ENCODE peak calls at places on chromosomes 13 and 19, in eight cellular contexts. Y is CD8-positive, alpha-beta memory T cell; U is IMR-90; H is endodermal cell; Q is BE2C; P is psoas muscle; F is effector memory CD4-positive, alpha-beta T cell; X is ascending aorta. J is an unnamed sample.

GRCh38 chr19:1392939-1393530 is 8.3 kb downstream of the GAMT start:
- DNase-seq in U (no peak), H (no peak), P (no peak), F (no peak), X (no peak), Q (no peak), Y (no peak), J (no peak)

GRCh38 chr13:102550507-102550906 is 46.3 kb upstream of the TPP2 start:
- DNase-seq in F (no peak), P (no peak), X (no peak), H (peak; percentile 59), U (no peak), Q (no peak), Y (no peak), J (peak; percentile 13)

GRCh38 chr19:49224856-49225255 is 67.3 kb downstream of the TRPM4 start:
- DNase-seq in P (peak; percentile 37), U (peak; percentile 57), H (peak; percentile 89), Q (peak; percentile 83), F (no peak), Y (no peak), X (no peak), J (peak; percentile 70)

GRCh38 chr19:50203281-50204080 is at the start of gene MYH14:
- DNase-seq in F (no peak), Q (peak; percentile 52), H (peak; percentile 98), P (peak; percentile 91), U (no peak), X (peak; percentile 93), Y (no peak), J (peak; percentile 99)

GRCh38 chr19:13781547-13781946 is 7.3 kb downstream of the C19orf53 start:
- DNase-seq in X (peak; percentile 96), U (peak; percentile 81), F (no peak), Y (no peak), P (peak; percentile 78), Q (peak; percentile 75), H (peak; percentile 87), J (peak; percentile 93)

GRCh38 chr13:44874886-44875630 is 114.2 kb downstream of the NUFIP1 start:
- DNase-seq in X (peak; percentile 37), U (no peak), Q (no peak), H (no peak), P (no peak), F (no peak), Y (no peak), J (no peak)

GRCh38 chr19:29805026-29805925 is 6.5 kb upstream of the CCNE1 start:
- DNase-seq in U (peak; percentile 10), F (no peak), H (no peak), Q (no peak), Y (no peak), X (no peak), P (peak; percentile 23), J (no peak)

GRCh38 chr13:73547239-73547638 is 488.4 kb downstream of the KLF5 start:
- DNase-seq in U (no peak), Y (no peak), F (no peak), Q (no peak), P (no peak), H (no peak), X (no peak), J (no peak)

GRCh38 chr13:75417647-75418046 is 64.3 kb downstream of the TBC1D4 start:
- DNase-seq in P (no peak), H (no peak), Y (no peak), U (no peak), X (no peak), F (no peak), Q (no peak), J (no peak)

GRCh38 chr19:4444765-4445741 is 12.5 kb downstream of the UBXN6 start:
- DNase-seq in Q (no peak), P (peak; percentile 30), U (no peak), F (no peak), H (peak; percentile 65), Y (no peak), X (no peak), J (peak; percentile 61)

GRCh38 chr13:58619396-58620113 is 988.0 kb downstream of the PCDH17 start:
- DNase-seq in F (no peak), U (no peak), H (peak; percentile 51), X (no peak), P (no peak), Q (peak; percentile 68), Y (no peak), J (no peak)

GRCh38 chr13:24281188-24282008 is 28.0 kb upstream of the C1QTNF9 start:
- DNase-seq in X (no peak), Y (no peak), U (no peak), P (no peak), Q (no peak), H (peak; percentile 31), F (no peak), J (no peak)

GRCh38 chr19:3692141-3693029 is 7.9 kb downstream of the PIP5K1C start:
- DNase-seq in U (no peak), H (peak; percentile 83), X (no peak), Y (peak; percentile 45), Q (no peak), F (peak; percentile 43), P (no peak), J (peak; percentile 93)

GRCh38 chr13:98842858-98843481 is 90.5 kb upstream of the SLC15A1 start:
- DNase-seq in Q (peak; percentile 87), H (peak; percentile 92), Y (peak; percentile 26), X (no peak), F (peak; percentile 26), U (peak; percentile 80), P (peak; percentile 60), J (peak; percentile 57)

GRCh38 chr19:55590621-55591020 is 8.7 kb downstream of the FIZ1 start:
- DNase-seq in H (peak; percentile 68), Y (no peak), P (no peak), X (no peak), U (no peak), F (no peak), Q (no peak), J (peak; percentile 70)

GRCh38 chr13:80116107-80116506 is 224.8 kb downstream of the SPRY2 start:
- DNase-seq in P (no peak), U (peak; percentile 88), Y (no peak), X (no peak), F (no peak), Q (no peak), H (no peak), J (no peak)

GRCh38 chr13:23674795-23675640 is 104.8 kb downstream of the TNFRSF19 start:
- DNase-seq in U (peak; percentile 99), F (no peak), Q (no peak), Y (no peak), P (no peak), H (no peak), X (no peak), J (no peak)

DNA sequence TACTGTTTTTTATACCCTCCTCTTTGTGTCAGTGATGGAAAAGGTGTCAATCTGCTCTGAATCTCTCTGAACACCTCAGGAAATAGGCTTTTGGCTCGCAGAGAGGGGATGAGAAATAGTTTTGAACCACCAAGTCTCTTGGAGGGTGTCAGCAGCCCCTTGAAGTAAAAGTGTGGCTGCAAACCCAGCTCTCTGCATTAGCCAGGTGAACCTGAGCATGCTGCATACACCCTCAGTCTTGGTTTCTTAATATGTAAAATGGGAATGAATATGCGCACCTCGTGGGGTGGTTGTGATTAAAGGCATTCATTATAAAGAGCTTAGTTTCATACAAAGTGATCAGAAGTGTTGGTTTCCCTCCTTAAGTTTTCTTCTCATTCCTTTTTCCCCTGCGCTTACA is 1.4 kb upstream of the DHRS12 start:
- DNase-seq in U (no peak), Y (no peak), F (no peak), P (no peak), X (no peak), Q (no peak), H (no peak), J (no peak)
- H3K4me3 ChIP-seq in U (no peak overlapping the region), Y (peak overlapping the region; percentile 68), F (peak overlapping the region; percentile 61), P (peak overlapping the region; percentile 95), X (peak overlapping the region; percentile 79), Q (no peak overlapping the region), H (peak overlapping the region; percentile 92), J (no peak overlapping the region)

DNA sequence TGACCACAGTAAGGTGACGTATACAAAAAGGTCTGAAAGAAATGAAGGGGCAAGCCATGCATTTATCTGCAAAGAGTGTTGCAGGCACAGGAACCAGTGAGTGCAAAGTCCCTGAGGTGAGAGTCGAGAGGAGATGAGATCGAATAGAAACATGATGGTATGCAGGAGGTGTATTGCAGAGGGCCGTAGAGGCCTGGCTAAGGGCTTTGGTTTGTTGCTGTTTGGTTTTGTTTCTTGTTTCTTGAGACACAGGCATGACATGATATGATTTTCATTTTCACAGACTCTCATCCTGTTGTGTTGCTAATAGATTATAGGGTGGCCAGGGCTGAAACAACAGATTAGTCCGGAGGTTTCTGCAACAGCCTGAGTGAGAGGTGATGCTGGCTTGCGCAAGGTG is 80.4 kb downstream of the HSPH1 start:
- DNase-seq in Y (no peak), X (no peak), P (no peak), H (peak; percentile 10), U (no peak), F (no peak), Q (no peak), J (no peak)
- H3K27me3 ChIP-seq in Y (peaks cover 5% of the 10 kb centered on the region), X (no peaks in the 10 kb centered on the region), P (no peaks in the 10 kb centered on the region), H (no peaks in the 10 kb centered on the region), U (peaks cover 30% of the 10 kb centered on the region), F (no peaks in the 10 kb centered on the region), Q (no peaks in the 10 kb centered on the region), J (no peaks in the 10 kb centered on the region)

DNA sequence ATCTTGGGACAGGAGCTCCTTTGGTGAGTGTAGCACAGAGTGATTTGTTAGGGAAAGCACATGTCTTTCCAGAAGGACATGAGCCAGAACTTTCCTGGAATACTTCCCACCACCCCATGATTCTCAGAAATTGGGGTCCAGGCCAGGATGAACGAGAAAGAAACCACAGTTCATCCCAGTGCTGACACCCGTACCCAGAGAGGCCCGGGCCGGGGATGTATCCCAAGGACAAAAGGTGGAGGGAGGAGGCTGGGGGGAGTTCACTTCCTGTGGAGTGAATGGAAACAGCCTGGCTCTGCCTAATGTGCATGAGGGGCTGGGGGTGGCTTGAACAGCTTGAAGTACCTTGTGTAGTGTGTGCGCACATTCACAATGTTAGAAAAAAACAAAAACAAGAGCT is 47.5 kb downstream of the CDADC1 start:
- DNase-seq in H (no peak), F (no peak), P (no peak), U (no peak), Q (no peak), X (no peak), Y (no peak), J (no peak)
- H3K4me3 ChIP-seq in H (no peak overlapping the region), F (no peak overlapping the region), P (no peak overlapping the region), U (no peak overlapping the region), Q (no peak overlapping the region), X (no peak overlapping the region), Y (no peak overlapping the region), J (no peak overlapping the region)

GRCh38 chr19:17840019-17840418 is 7.8 kb downstream of the JAK3 start:
- DNase-seq in F (no peak), Y (no peak), X (no peak), U (no peak), P (no peak), Q (no peak), H (no peak), J (no peak)

GRCh38 chr19:17835182-17836006 is 12.4 kb downstream of the JAK3 start:
- DNase-seq in U (no peak), X (no peak), Q (no peak), P (no peak), Y (no peak), F (no peak), H (no peak), J (no peak)

GRCh38 chr19:17836530-17836929 is 11.3 kb downstream of the JAK3 start:
- DNase-seq in Q (no peak), H (no peak), F (no peak), Y (no peak), U (no peak), X (no peak), P (no peak), J (no peak)

GRCh38 chr19:17834350-17835181 is 13.2 kb downstream of the JAK3 start:
- DNase-seq in X (no peak), H (peak; percentile 72), F (no peak), Q (no peak), P (no peak), U (no peak), Y (no peak), J (peak; percentile 74)

GRCh38 chr19:17837972-17838371 is 9.8 kb downstream of the JAK3 start:
- DNase-seq in P (no peak), U (no peak), F (no peak), X (no peak), Q (no peak), H (no peak), Y (no peak), J (no peak)
- H3K27me3 ChIP-seq in P (no peaks in the 10 kb centered on the region), U (peaks cover 28% of the 10 kb centered on the region), F (no peaks in the 10 kb centered on the region), X (peaks cover 6% of the 10 kb centered on the region), Q (no peaks in the 10 kb centered on the region), H (peaks cover 31% of the 10 kb centered on the region), Y (no peaks in the 10 kb centered on the region), J (peaks cover 27% of the 10 kb centered on the region)